ENCODE peak calls at places on chromosomes 2 and 18, in six cellular contexts. G is CD8-positive, alpha-beta memory T cell; W is brain microvascular endothelial cell; N is body of pancreas; Y is upper lobe of right lung; R is Caco-2. Q is an unnamed sample.

GRCh38 chr2:96637385-96638143 is 548 bp downstream of the KANSL3 start:
- DNase-seq in Y (peak; percentile 95), N (peak; percentile 88), W (peak; percentile 93), R (peak; percentile 88), G (peak; percentile 82), Q (peak; percentile 76)

GRCh38 chr2:222943820-222944219 is 83.0 kb downstream of the ACSL3 start:
- DNase-seq in Y (no peak), W (no peak), N (no peak), G (no peak), R (no peak), Q (no peak)

GRCh38 chr18:6120820-6121279 is 225.5 kb upstream of the TMEM200C start:
- DNase-seq in R (no peak), W (no peak), Y (no peak), N (no peak), G (no peak), Q (no peak)

GRCh38 chr2:18169787-18170175 is 291.3 kb downstream of the KCNS3 start:
- DNase-seq in G (no peak), W (no peak), N (no peak), Y (no peak), R (no peak), Q (no peak)

GRCh38 chr2:102098756-102099155 is 43.8 kb upstream of the IL1R1 start:
- DNase-seq in Y (no peak), R (no peak), W (no peak), N (no peak), G (no peak), Q (no peak)

GRCh38 chr2:33712674-33713073 is 113.6 kb upstream of the FAM98A start:
- DNase-seq in G (no peak), N (no peak), Y (no peak), R (no peak), W (no peak), Q (no peak)

GRCh38 chr18:47912343-47912742 is 18.1 kb downstream of the SMAD2 start:
- DNase-seq in Y (no peak), N (no peak), G (no peak), W (no peak), R (no peak), Q (no peak)

GRCh38 chr18:75132471-75132870 is 76.5 kb downstream of the PTGR3 start:
- DNase-seq in N (no peak), Y (no peak), W (no peak), G (no peak), R (no peak), Q (no peak)

GRCh38 chr2:82939211-82939610 is 1519.9 kb downstream of the SUCLG1 start:
- DNase-seq in R (no peak), W (no peak), Y (no peak), G (no peak), N (no peak), Q (no peak)

GRCh38 chr2:196758474-196759377 is 40.8 kb downstream of the GTF3C3 start:
- DNase-seq in R (no peak), N (no peak), W (no peak), G (no peak), Y (no peak), Q (no peak)

GRCh38 chr2:112155331-112156151 is 17.4 kb downstream of the FBLN7 start:
- DNase-seq in W (no peak), R (no peak), G (no peak), N (no peak), Y (peak; percentile 60), Q (no peak)

GRCh38 chr2:232203936-232204335 is 174.6 kb upstream of the ALPP start:
- DNase-seq in R (no peak), N (no peak), W (no peak), Y (no peak), G (no peak), Q (no peak)

GRCh38 chr2:223108376-223109100 is 56.5 kb downstream of the KCNE4 start:
- DNase-seq in Y (no peak), N (no peak), W (peak; percentile 18), R (no peak), G (no peak), Q (no peak)

GRCh38 chr2:196390243-196391148 is 219.1 kb upstream of the STK17B start:
- DNase-seq in R (no peak), G (no peak), W (peak; percentile 61), N (no peak), Y (no peak), Q (no peak)

GRCh38 chr2:18856766-18857165 is 267.4 kb upstream of the NT5C1B start:
- DNase-seq in R (no peak), G (no peak), Y (no peak), N (no peak), W (no peak), Q (no peak)

GRCh38 chr2:100571668-100572067 is 8.9 kb downstream of the PDCL3 start:
- DNase-seq in R (no peak), G (no peak), Y (no peak), W (no peak), N (no peak), Q (no peak)

GRCh38 chr2:98608118-98608961 is at the start of the genes COA5 and UNC50:
- DNase-seq in R (peak; percentile 90), N (peak; percentile 88), G (peak; percentile 91), W (peak; percentile 72), Y (peak; percentile 96), Q (peak; percentile 82)

GRCh38 chr2:235257590-235257989 is 236.3 kb upstream of the AGAP1 start:
- DNase-seq in N (no peak), W (no peak), G (no peak), Y (no peak), R (no peak), Q (no peak)

GRCh38 chr18:49189772-49190171 is 239.0 kb upstream of the SMAD7 start:
- DNase-seq in G (no peak), Y (no peak), R (no peak), N (no peak), W (no peak), Q (no peak)

GRCh38 chr2:172234716-172235661 is 132.3 kb upstream of the DLX2 start:
- DNase-seq in G (peak; percentile 51), N (peak; percentile 23), Y (no peak), W (no peak), R (peak; percentile 72), Q (peak; percentile 60)

GRCh38 chr2:162390801-162391200 is 46.9 kb downstream of the GCA start:
- DNase-seq in Y (no peak), W (no peak), N (no peak), G (no peak), R (no peak), Q (no peak)

GRCh38 chr2:227134591-227134990 is 29.4 kb downstream of the COL4A4 start:
- DNase-seq in G (no peak), R (no peak), N (no peak), Y (no peak), W (no peak), Q (no peak)

GRCh38 chr2:71269511-71270090 is 42.7 kb upstream of the PAIP2B start:
- DNase-seq in Y (no peak), W (no peak), N (no peak), R (no peak), G (no peak), Q (no peak)

GRCh38 chr2:74653985-74654882 is at the start of gene SEMA4F:
- DNase-seq in Y (peak; percentile 98), R (peak; percentile 99), N (peak; percentile 97), G (peak; percentile 95), W (peak; percentile 94), Q (peak; percentile 96)

GRCh38 chr2:209602259-209602658 is 169.4 kb upstream of the UNC80 start:
- DNase-seq in Y (no peak), N (no peak), W (no peak), G (no peak), R (no peak), Q (no peak)

GRCh38 chr2:150596071-150596470 is 108.6 kb upstream of the RND3 start:
- DNase-seq in R (no peak), N (no peak), G (no peak), W (peak; percentile 73), Y (no peak), Q (no peak)

GRCh38 chr2:234705108-234705507 is 208.2 kb upstream of the ARL4C start:
- DNase-seq in W (peak; percentile 43), Y (no peak), R (no peak), G (no peak), N (no peak), Q (no peak)

GRCh38 chr2:197838036-197838435 is 33.6 kb downstream of the PLCL1 start:
- DNase-seq in N (no peak), Y (no peak), W (peak; percentile 43), G (no peak), R (no peak), Q (no peak)

GRCh38 chr2:105887246-105887645 is 142.5 kb downstream of the NCK2 start:
- DNase-seq in N (no peak), R (no peak), Y (no peak), W (peak; percentile 27), G (no peak), Q (no peak)

GRCh38 chr2:85776672-85777071 is 22.9 kb downstream of the ATOH8 start:
- DNase-seq in Y (no peak), W (no peak), R (no peak), G (no peak), N (no peak), Q (no peak)
- H3K36me3 ChIP-seq in Y (peaks cover 39% of the 10 kb centered on the region), W (no peaks in the 10 kb centered on the region), R (no peaks in the 10 kb centered on the region), G (no peaks in the 10 kb centered on the region), N (no peaks in the 10 kb centered on the region), Q (no peaks in the 10 kb centered on the region)

GRCh38 chr2:47000679-47001075 is 85.1 kb upstream of the MCFD2 start:
- DNase-seq in N (no peak), G (no peak), Y (no peak), R (no peak), W (no peak), Q (no peak)

GRCh38 chr2:47003641-47004427 is 88.2 kb upstream of the MCFD2 start:
- DNase-seq in N (no peak), W (no peak), G (no peak), R (no peak), Y (no peak), Q (no peak)

GRCh38 chr2:46999857-47000678 is 84.5 kb upstream of the MCFD2 start:
- DNase-seq in Y (no peak), W (no peak), R (no peak), N (no peak), G (no peak), Q (no peak)

GRCh38 chr2:47002480-47003381 is 87.1 kb upstream of the MCFD2 start:
- DNase-seq in W (no peak), N (no peak), Y (no peak), R (no peak), G (no peak), Q (peak; percentile 42)

GRCh38 chr2:47002031-47002430 is 86.4 kb upstream of the MCFD2 start:
- DNase-seq in W (no peak), G (no peak), N (no peak), R (no peak), Y (no peak), Q (no peak)
- H3K36me3 ChIP-seq in W (peaks cover 22% of the 10 kb centered on the region), G (peaks cover 10% of the 10 kb centered on the region), N (peaks cover 14% of the 10 kb centered on the region), R (peaks cover 1% of the 10 kb centered on the region), Y (peaks cover 37% of the 10 kb centered on the region), Q (no peaks in the 10 kb centered on the region)

GRCh38 chr18:2939317-2939716 is 73.6 kb downstream of the LPIN2 start:
- DNase-seq in R (peak; percentile 87), Y (peak; percentile 72), N (peak; percentile 67), G (no peak), W (no peak), Q (no peak)
- H3K36me3 ChIP-seq in R (peaks cover 4% of the 10 kb centered on the region), Y (peaks cover 46% of the 10 kb centered on the region), N (peaks cover 9% of the 10 kb centered on the region), G (peaks cover 36% of the 10 kb centered on the region), W (peaks cover 15% of the 10 kb centered on the region), Q (peaks cover 5% of the 10 kb centered on the region)

DNA sequence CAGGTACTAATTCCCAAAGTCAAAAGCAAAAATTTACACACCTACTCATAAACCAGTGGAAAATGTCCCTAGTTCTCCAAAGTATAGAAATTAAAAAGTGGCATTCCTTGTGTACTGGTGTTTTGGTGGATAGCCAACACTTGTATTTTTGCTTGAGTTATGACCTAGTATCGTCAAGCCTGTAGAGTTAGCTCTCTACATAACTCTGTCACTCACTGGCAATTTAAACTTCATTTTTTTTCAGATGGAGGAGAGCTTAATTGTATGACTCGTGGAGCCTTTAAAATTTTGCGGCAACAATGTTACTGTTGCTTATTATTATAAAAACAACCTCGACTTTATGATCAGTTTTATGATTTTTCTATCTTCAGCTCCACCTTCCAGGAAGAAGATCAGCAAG is 58.7 kb downstream of the ITGB6 start:
- DNase-seq in R (no peak), W (no peak), G (no peak), N (no peak), Y (no peak), Q (no peak)
- H3K36me3 ChIP-seq in R (no peaks in the 10 kb centered on the region), W (no peaks in the 10 kb centered on the region), G (no peaks in the 10 kb centered on the region), N (no peaks in the 10 kb centered on the region), Y (no peaks in the 10 kb centered on the region), Q (no peaks in the 10 kb centered on the region)